ENCODE peak calls at places on chromosomes 12 and 14, in ten cellular contexts. M, T, Y, N, Z, G, W, C, R and J are unnamed samples.

GRCh38 chr12:50185975-50186663 is 18.9 kb upstream of the CERS5 start:
- DNase-seq in C (no peak), Z (peak; percentile 74), W (no peak), T (no peak), R (no peak), G (no peak), N (no peak), M (no peak), Y (no peak), J (no peak)

GRCh38 chr12:121858662-121859572 is at the start of gene HPD:
- DNase-seq in Z (peak; percentile 69), M (no peak), N (no peak), W (no peak), T (no peak), Y (peak; percentile 56), R (no peak), C (peak; percentile 38), G (peak; percentile 81), J (no peak)

GRCh38 chr14:49853572-49854375 is 1.2 kb upstream of the NEMF start:
- DNase-seq in G (peak; percentile 92), M (peak; percentile 78), Z (peak; percentile 88), T (peak; percentile 52), Y (peak; percentile 70), C (peak; percentile 47), W (peak; percentile 69), N (peak; percentile 85), R (peak; percentile 51), J (peak; percentile 69)

GRCh38 chr14:24274101-24274543 is 2.7 kb upstream of the RABGGTA start:
- DNase-seq in C (no peak), Z (peak; percentile 99), G (no peak), R (no peak), N (peak; percentile 43), M (peak; percentile 63), W (no peak), T (peak; percentile 95), Y (no peak), J (no peak)

GRCh38 chr12:93483151-93483807 is 16.0 kb downstream of the MRPL42 start:
- DNase-seq in M (no peak), R (no peak), C (no peak), G (no peak), W (no peak), T (no peak), Y (no peak), N (no peak), Z (no peak), J (no peak)

GRCh38 chr12:111777345-111778045 is 10.8 kb downstream of the ALDH2 start:
- DNase-seq in C (no peak), G (no peak), Z (no peak), Y (no peak), T (no peak), M (peak; percentile 87), N (no peak), R (no peak), W (no peak), J (no peak)

GRCh38 chr12:29763301-29763683 is 20.4 kb downstream of the TMTC1 start:
- DNase-seq in G (no peak), M (no peak), T (no peak), Z (no peak), C (no peak), Y (no peak), W (no peak), R (no peak), N (no peak), J (no peak)

GRCh38 chr12:117093431-117093830 is 5.8 kb downstream of the TESC start:
- DNase-seq in C (no peak), R (no peak), T (no peak), Z (no peak), M (no peak), Y (no peak), N (no peak), W (no peak), G (no peak), J (no peak)

GRCh38 chr12:124422142-124422569 is 127.3 kb downstream of the RFLNA start:
- DNase-seq in M (peak; percentile 77), W (no peak), Y (no peak), T (peak; percentile 17), R (no peak), N (peak; percentile 83), G (peak; percentile 87), C (no peak), Z (peak; percentile 57), J (no peak)

GRCh38 chr14:61581955-61582615 is 113.2 kb upstream of the HIF1A start:
- DNase-seq in T (no peak), M (no peak), G (peak; percentile 45), W (no peak), R (no peak), Z (no peak), N (no peak), Y (no peak), C (no peak), J (no peak)

GRCh38 chr14:101241807-101242278 is 319.5 kb upstream of the DIO3 start:
- DNase-seq in M (no peak), C (no peak), R (no peak), Z (no peak), T (no peak), Y (no peak), G (peak; percentile 69), N (no peak), W (no peak), J (no peak)

GRCh38 chr12:108788076-108788782 is 56.9 kb upstream of the CORO1C start:
- DNase-seq in R (no peak), Y (no peak), G (no peak), N (no peak), C (no peak), T (no peak), M (no peak), W (no peak), Z (no peak), J (no peak)

GRCh38 chr14:58287607-58288042 is 10.7 kb upstream of the ARID4A start:
- DNase-seq in G (no peak), W (no peak), C (no peak), N (no peak), T (no peak), R (no peak), M (no peak), Z (no peak), Y (no peak), J (no peak)

GRCh38 chr12:45670339-45671065 is 59.0 kb upstream of the ARID2 start:
- DNase-seq in R (no peak), M (no peak), Y (no peak), W (no peak), G (no peak), C (no peak), Z (peak; percentile 14), N (no peak), T (no peak), J (no peak)

GRCh38 chr12:132270969-132271754 is 58.2 kb downstream of the GALNT9 start:
- DNase-seq in R (no peak), Z (no peak), M (no peak), W (no peak), N (no peak), T (no peak), G (no peak), C (no peak), Y (no peak), J (no peak)